ENCODE peak calls at places on chromosomes 11 and 22, in six cellular contexts. F, R, L, C, P and J are unnamed samples.

GRCh38 chr22:31972180-31972579 is 27.8 kb downstream of the YWHAH start:
- DNase-seq in F (no peak), R (no peak), L (no peak), C (no peak), P (no peak), J (no peak)

GRCh38 chr11:12066056-12066798 is 44.2 kb upstream of the MICAL2 start:
- DNase-seq in F (no peak), R (no peak), L (peak), C (no peak), P (peak), J (peak)

GRCh38 chr11:67055812-67056211 is 835 bp upstream of the RHOD start:
- DNase-seq in F (no peak), R (no peak), L (no peak), C (no peak), P (no peak), J (no peak)

GRCh38 chr11:32819187-32819586 is 10.5 kb upstream of the PRRG4 start:
- DNase-seq in F (no peak), R (no peak), L (no peak), C (no peak), P (no peak), J (no peak)

GRCh38 chr22:48968201-48968959 is 859.3 kb downstream of the BRD1 start:
- DNase-seq in F (no peak), R (no peak), L (peak), C (no peak), P (no peak), J (no peak)

GRCh38 chr11:86141645-86142569 is 73.0 kb upstream of the PICALM start:
- DNase-seq in F (no peak), R (peak), L (no peak), C (no peak), P (no peak), J (no peak)

GRCh38 chr11:118306556-118306955 is 2.0 kb downstream of the CD3E start:
- DNase-seq in F (no peak), R (no peak), L (no peak), C (no peak), P (no peak), J (no peak)

GRCh38 chr11:1879941-1880720 is 11.6 kb downstream of the PRR33 start:
- DNase-seq in F (no peak), R (no peak), L (no peak), C (no peak), P (peak), J (no peak)

GRCh38 chr11:12942157-12942556 is 67.0 kb upstream of the RASSF10 start:
- DNase-seq in F (no peak), R (no peak), L (no peak), C (no peak), P (no peak), J (no peak)

GRCh38 chr11:32005786-32006406 is 85.0 kb upstream of the RCN1 start:
- DNase-seq in F (no peak), R (peak), L (no peak), C (peak), P (no peak), J (no peak)

GRCh38 chr11:67006029-67006884 is 16.7 kb upstream of the SYT12 start:
- DNase-seq in F (no peak), R (no peak), L (no peak), C (peak), P (peak), J (no peak)

GRCh38 chr11:8354622-8355417 is 91.1 kb upstream of the LMO1 start:
- DNase-seq in F (no peak), R (peak), L (peak), C (no peak), P (no peak), J (peak)

GRCh38 chr11:6232899-6233298 is 1.5 kb downstream of the FHIP1B start:
- DNase-seq in F (no peak), R (no peak), L (no peak), C (no peak), P (no peak), J (no peak)

GRCh38 chr11:105598371-105598770 is 11.5 kb upstream of the GRIA4 start:
- DNase-seq in F (no peak), R (no peak), L (no peak), C (no peak), P (no peak), J (no peak)

GRCh38 chr22:30806391-30806861 is 111.8 kb downstream of the OSBP2 start:
- DNase-seq in F (no peak), R (no peak), L (no peak), C (peak), P (peak), J (no peak)

GRCh38 chr11:115423728-115424459 is 80.3 kb downstream of the CADM1 start:
- DNase-seq in F (no peak), R (no peak), L (no peak), C (no peak), P (no peak), J (no peak)

GRCh38 chr11:8713760-8714159 is 31.2 kb downstream of the RPL27A start:
- DNase-seq in F (no peak), R (no peak), L (no peak), C (no peak), P (no peak), J (no peak)

GRCh38 chr11:106395716-106396349 is 318.4 kb downstream of the AASDHPPT start:
- DNase-seq in F (no peak), R (no peak), L (no peak), C (no peak), P (no peak), J (no peak)

GRCh38 chr11:107218123-107219084 is 200.1 kb upstream of the GUCY1A2 start:
- DNase-seq in F (no peak), R (no peak), L (no peak), C (no peak), P (no peak), J (no peak)

GRCh38 chr11:117546431-117547160 is 218.9 kb downstream of the CEP164 start:
- DNase-seq in F (no peak), R (no peak), L (no peak), C (no peak), P (no peak), J (no peak)

GRCh38 chr11:45885274-45885920 is at the start of gene MAPK8IP1:
- DNase-seq in F (peak), R (peak), L (peak), C (no peak), P (peak), J (peak)

GRCh38 chr22:27107824-27108223 is 450.4 kb downstream of the MIAT start:
- DNase-seq in F (no peak), R (peak), L (peak), C (peak), P (peak), J (no peak)

GRCh38 chr22:48577014-48577690 is 1250.5 kb downstream of the BRD1 start:
- DNase-seq in F (no peak), R (peak), L (no peak), C (no peak), P (no peak), J (no peak)

GRCh38 chr11:59221438-59221837 is 8.7 kb upstream of the MPEG1 start:
- DNase-seq in F (no peak), R (no peak), L (no peak), C (no peak), P (peak), J (no peak)

GRCh38 chr22:17012267-17012666 is 4.2 kb upstream of the GAB4 start:
- DNase-seq in F (no peak), R (no peak), L (no peak), C (no peak), P (no peak), J (no peak)

GRCh38 chr11:34408580-34409172 is 30.1 kb upstream of the CAT start:
- DNase-seq in F (no peak), R (no peak), L (no peak), C (no peak), P (no peak), J (no peak)

GRCh38 chr22:43331698-43332097 is 11.5 kb downstream of the SCUBE1 start:
- DNase-seq in F (no peak), R (no peak), L (no peak), C (no peak), P (no peak), J (no peak)

GRCh38 chr11:96045622-96046456 is 121.9 kb upstream of the MTMR2 start:
- DNase-seq in F (no peak), R (peak), L (peak), C (no peak), P (peak), J (no peak)